ENCODE peak calls at places on chromosomes 7 and 10, in seven cellular contexts. S is K562, G is NAMALWA, R is B cell, I is SIG-M5, Z is HEK293T, E is AML-193. F is an unnamed sample.

GRCh38 chr10:70458329-70459060 is 17.0 kb upstream of the NODAL start:
- DNase-seq in G (no peak), S (peak), Z (peak), I (no peak), R (peak), E (no peak), F (no peak)

GRCh38 chr10:24989867-24990266 is 26.1 kb downstream of the ENKUR start:
- DNase-seq in E (peak), I (no peak), Z (no peak), S (no peak), G (no peak), R (no peak), F (no peak)

GRCh38 chr10:683448-684071 is 5.9 kb downstream of the DIP2C start:
- DNase-seq in I (no peak), E (no peak), R (no peak), S (no peak), G (no peak), Z (no peak), F (peak)

GRCh38 chr10:14185501-14186045 is 145.2 kb downstream of the FRMD4A start:
- DNase-seq in R (peak), S (peak), Z (peak), G (peak), I (no peak), E (peak), F (peak)

GRCh38 chr7:155954550-155955366 is 142.5 kb upstream of the SHH start:
- DNase-seq in R (no peak), G (no peak), I (no peak), Z (no peak), S (no peak), E (no peak), F (no peak)

GRCh38 chr7:15686209-15686956 is at the start of gene MEOX2:
- DNase-seq in E (no peak), Z (no peak), S (no peak), I (no peak), R (no peak), G (no peak), F (peak)

GRCh38 chr10:87656431-87657072 is 3.1 kb upstream of the PAPSS2 start:
- DNase-seq in E (no peak), Z (peak), R (peak), I (no peak), G (peak), S (peak), F (peak)

GRCh38 chr10:4351723-4352565 is 474.1 kb upstream of the AKR1E2 start:
- DNase-seq in E (no peak), R (no peak), Z (no peak), I (no peak), G (no peak), S (no peak), F (peak)

GRCh38 chr10:80265740-80266512 is 23.5 kb downstream of the MAT1A start:
- DNase-seq in Z (no peak), I (no peak), R (no peak), S (no peak), E (no peak), G (no peak), F (no peak)

GRCh38 chr7:149209518-149210269 is 14.3 kb downstream of the ZNF282 start:
- DNase-seq in Z (peak), G (peak), S (peak), I (no peak), E (peak), R (peak), F (peak)

GRCh38 chr7:5661941-5662340 is 119.5 kb downstream of the RNF216 start:
- DNase-seq in E (no peak), I (no peak), S (no peak), R (peak), Z (no peak), G (peak), F (no peak)

GRCh38 chr7:128931965-128932861 is 5.5 kb upstream of the IRF5 start:
- DNase-seq in G (no peak), Z (no peak), R (no peak), E (no peak), S (no peak), I (no peak), F (no peak)

GRCh38 chr10:9188022-9188810 is 1133.7 kb downstream of the GATA3 start:
- DNase-seq in Z (no peak), I (no peak), R (no peak), E (no peak), S (no peak), G (no peak), F (no peak)

GRCh38 chr10:57806675-57807074 is 461.0 kb downstream of the IPMK start:
- DNase-seq in S (no peak), E (no peak), R (no peak), G (no peak), Z (no peak), I (no peak), F (no peak)

GRCh38 chr10:62413652-62414051 is 39.5 kb downstream of the ZNF365 start:
- DNase-seq in G (no peak), E (no peak), Z (no peak), R (no peak), I (no peak), S (no peak), F (no peak)

GRCh38 chr7:100673942-100674431 is 447 bp downstream of the GNB2 start:
- DNase-seq in E (no peak), S (peak), Z (no peak), R (peak), I (no peak), G (peak), F (no peak)

GRCh38 chr7:19066109-19066508 is 51.3 kb downstream of the TWIST1 start:
- DNase-seq in I (no peak), Z (no peak), S (no peak), E (no peak), R (no peak), G (no peak), F (no peak)

GRCh38 chr7:52463341-52463740 is 572.1 kb upstream of the POM121L12 start:
- DNase-seq in S (no peak), I (no peak), R (no peak), G (no peak), Z (no peak), E (no peak), F (no peak)

GRCh38 chr7:16392990-16393523 is 28.3 kb downstream of the CRPPA start:
- DNase-seq in I (no peak), G (no peak), E (no peak), S (no peak), Z (no peak), R (no peak), F (no peak)

GRCh38 chr7:121394709-121395140 is 1.4 kb downstream of the FAM3C start:
- DNase-seq in S (no peak), E (no peak), I (no peak), Z (no peak), G (peak), R (no peak), F (peak)

GRCh38 chr7:64880322-64881297 is 22.5 kb upstream of the ZNF273 start:
- DNase-seq in E (no peak), G (no peak), R (peak), Z (no peak), S (no peak), I (no peak), F (no peak)

GRCh38 chr7:133436014-133436428 is 183.1 kb downstream of the EXOC4 start:
- DNase-seq in S (no peak), I (no peak), G (no peak), E (no peak), R (no peak), Z (no peak), F (peak)

GRCh38 chr10:43203491-43204393 is 63.1 kb downstream of the RASGEF1A start:
- DNase-seq in G (peak), S (peak), E (no peak), R (peak), Z (peak), I (no peak), F (no peak)

GRCh38 chr10:70106958-70107791 is 25.4 kb downstream of the AIFM2 start:
- DNase-seq in G (peak), S (peak), E (no peak), R (no peak), Z (peak), I (no peak), F (no peak)

GRCh38 chr7:130009848-130010688 is 41.1 kb downstream of the ZC3HC1 start:
- DNase-seq in Z (no peak), R (no peak), E (no peak), S (peak), I (no peak), G (no peak), F (peak)

GRCh38 chr7:21472029-21472428 is 44.1 kb downstream of the SP4 start:
- DNase-seq in Z (no peak), R (no peak), G (no peak), S (no peak), I (no peak), E (no peak), F (no peak)

F was measured in Caki2.